ENCODE peak calls at places on chromosomes 13 and 19, in ten cellular contexts. R, H, M, A, Z, D, S, F, U and G are unnamed samples.

GRCh38 chr13:50392977-50393376 is 377.7 kb downstream of the KCNRG start:
- DNase-seq in R (no peak), H (no peak), M (no peak), A (no peak), Z (no peak), D (no peak), S (no peak), F (no peak), U (no peak), G (no peak)

GRCh38 chr13:74187564-74187963 is 53.4 kb upstream of the KLF12 start:
- DNase-seq in R (no peak), H (peak), M (peak), A (peak), Z (no peak), D (no peak), S (no peak), F (no peak), U (no peak), G (peak)

GRCh38 chr19:35897706-35898451 is 2.5 kb downstream of the NFKBID start:
- DNase-seq in R (no peak), H (no peak), M (no peak), A (no peak), Z (no peak), D (no peak), S (no peak), F (no peak), U (no peak), G (no peak)

GRCh38 chr13:75685239-75685697 is 49.1 kb downstream of the LMO7 start:
- DNase-seq in R (no peak), H (peak), M (peak), A (peak), Z (peak), D (no peak), S (no peak), F (peak), U (peak), G (peak)

GRCh38 chr19:45591004-45591637 is 6.5 kb upstream of the OPA3 start:
- DNase-seq in R (no peak), H (no peak), M (peak), A (peak), Z (peak), D (no peak), S (no peak), F (no peak), U (no peak), G (no peak)

GRCh38 chr19:38044267-38045111 is 137.5 kb downstream of the SIPA1L3 start:
- DNase-seq in R (no peak), H (peak), M (peak), A (peak), Z (peak), D (no peak), S (no peak), F (peak), U (no peak), G (no peak)

GRCh38 chr13:28049880-28050871 is 50.2 kb downstream of the FLT3 start:
- DNase-seq in R (no peak), H (no peak), M (no peak), A (no peak), Z (no peak), D (no peak), S (no peak), F (no peak), U (no peak), G (no peak)

GRCh38 chr19:19146865-19147264 is 8.6 kb upstream of the TMEM161A start:
- DNase-seq in R (no peak), H (no peak), M (no peak), A (no peak), Z (no peak), D (no peak), S (no peak), F (no peak), U (no peak), G (no peak)

GRCh38 chr13:20412761-20413355 is 112.8 kb downstream of the CRYL1 start:
- DNase-seq in R (no peak), H (peak), M (peak), A (peak), Z (no peak), D (no peak), S (no peak), F (no peak), U (no peak), G (no peak)

GRCh38 chr19:6809262-6809661 is 36.8 kb downstream of the VAV1 start:
- DNase-seq in R (no peak), H (no peak), M (no peak), A (no peak), Z (no peak), D (no peak), S (no peak), F (no peak), U (no peak), G (no peak)

GRCh38 chr13:24502567-24503375 is 9.8 kb downstream of the PARP4 start:
- DNase-seq in R (no peak), H (peak), M (peak), A (peak), Z (no peak), D (no peak), S (no peak), F (peak), U (no peak), G (peak)